ENCODE peak calls at places on chromosomes 1 and 21, in eight cellular contexts. Z is progenitor cell of endocrine pancreas, S is Peyer's patch, L is heart right ventricle, P is NB4, E is HFF-Myc, A is mucosa of descending colon, W is HCT116. V is an unnamed sample.

GRCh38 chr1:8992936-8993687 is 33.1 kb downstream of the SLC2A7 start:
- DNase-seq in S (no peak), P (no peak), W (no peak), E (no peak), Z (no peak), L (no peak), A (no peak), V (no peak)

GRCh38 chr1:58266242-58266641 is 280.3 kb downstream of the OMA1 start:
- DNase-seq in E (no peak), A (no peak), L (no peak), P (no peak), S (no peak), W (no peak), Z (no peak), V (no peak)

GRCh38 chr1:67367370-67368345 is 60.0 kb downstream of the IL12RB2 start:
- DNase-seq in Z (no peak), P (no peak), S (peak), W (no peak), E (peak), L (peak), A (no peak), V (no peak)

GRCh38 chr1:36109041-36109679 is 15.9 kb downstream of the COL8A2 start:
- DNase-seq in L (no peak), W (no peak), A (no peak), E (no peak), Z (no peak), P (peak), S (peak), V (no peak)

GRCh38 chr21:37146320-37147225 is 73.5 kb downstream of the TTC3 start:
- DNase-seq in Z (no peak), W (no peak), S (no peak), P (no peak), E (no peak), A (no peak), L (no peak), V (no peak)

GRCh38 chr1:160148121-160148520 is 3.3 kb upstream of the ATP1A4 start:
- DNase-seq in W (no peak), A (no peak), Z (no peak), L (no peak), S (no peak), P (no peak), E (no peak), V (no peak)

GRCh38 chr1:31788825-31789256 is 24.7 kb upstream of the ADGRB2 start:
- DNase-seq in L (peak), E (peak), A (no peak), Z (no peak), W (no peak), S (no peak), P (no peak), V (no peak)

GRCh38 chr1:24292100-24292499 is 27.1 kb upstream of the GRHL3 start:
- DNase-seq in L (no peak), A (no peak), S (no peak), Z (no peak), E (no peak), P (no peak), W (no peak), V (no peak)

GRCh38 chr1:165056914-165057313 is 299.6 kb downstream of the LMX1A start:
- DNase-seq in S (no peak), A (no peak), P (no peak), L (no peak), Z (no peak), E (no peak), W (no peak), V (no peak)

GRCh38 chr1:173095632-173096031 is 44.9 kb upstream of the TNFSF18 start:
- DNase-seq in P (no peak), E (peak), L (no peak), W (no peak), A (no peak), S (no peak), Z (no peak), V (no peak)

GRCh38 chr21:21973806-21974205 is 975.6 kb downstream of the NCAM2 start:
- DNase-seq in E (no peak), L (no peak), P (no peak), A (no peak), Z (no peak), S (no peak), W (no peak), V (no peak)
- TF ChIP-seq CTCF in E (no peak), L (no peak), P (no peak), A (no peak), Z (peak), S (no peak), W (no peak), V (no peak)

GRCh38 chr1:46180082-46180616 is 3.9 kb upstream of the P3R3URF start:
- DNase-seq in L (no peak), A (peak), Z (no peak), W (peak), P (peak), E (no peak), S (no peak), V (no peak)
- TF ChIP-seq CTCF in L (peak), A (peak), Z (peak), W (peak), P (peak), E (no peak), S (peak), V (no peak)

GRCh38 chr1:75265792-75266191 is 131.6 kb downstream of the LHX8 start:
- DNase-seq in P (peak), Z (no peak), S (no peak), L (no peak), E (peak), A (no peak), W (peak), V (peak)
- TF ChIP-seq CTCF in P (peak), Z (peak), S (peak), L (peak), E (peak), A (no peak), W (peak), V (peak)

GRCh38 chr1:204751883-204752687 is 66.5 kb upstream of the LRRN2 start:
- DNase-seq in A (peak), L (no peak), E (no peak), Z (peak), W (peak), P (no peak), S (no peak), V (peak)
- TF ChIP-seq CTCF in A (peak), L (no peak), E (no peak), Z (peak), W (peak), P (no peak), S (peak), V (no peak)

GRCh38 chr1:145959957-145960467 is 2.2 kb upstream of the LIX1L start:
- DNase-seq in L (no peak), S (no peak), P (no peak), W (no peak), E (no peak), Z (no peak), A (no peak), V (no peak)

GRCh38 chr1:145961109-145961424 is 3.2 kb upstream of the LIX1L start:
- DNase-seq in E (no peak), Z (no peak), W (no peak), S (no peak), P (no peak), L (peak), A (no peak), V (no peak)

GRCh38 chr1:145961425-145962156 is 2.8 kb downstream of the ANKRD34A start:
- DNase-seq in P (peak), L (peak), A (peak), E (no peak), Z (no peak), W (no peak), S (peak), V (no peak)

GRCh38 chr1:145959333-145959732 is 1.5 kb upstream of the LIX1L start:
- DNase-seq in P (peak), W (no peak), L (no peak), Z (no peak), S (no peak), A (no peak), E (no peak), V (no peak)

GRCh38 chr1:145960468-145961108 is 2.8 kb upstream of the LIX1L start:
- DNase-seq in W (no peak), E (no peak), Z (peak), A (peak), P (peak), S (peak), L (peak), V (peak)
- TF ChIP-seq CTCF in W (no peak), E (peak), Z (peak), A (no peak), P (no peak), S (peak), L (peak), V (peak)

DNA sequence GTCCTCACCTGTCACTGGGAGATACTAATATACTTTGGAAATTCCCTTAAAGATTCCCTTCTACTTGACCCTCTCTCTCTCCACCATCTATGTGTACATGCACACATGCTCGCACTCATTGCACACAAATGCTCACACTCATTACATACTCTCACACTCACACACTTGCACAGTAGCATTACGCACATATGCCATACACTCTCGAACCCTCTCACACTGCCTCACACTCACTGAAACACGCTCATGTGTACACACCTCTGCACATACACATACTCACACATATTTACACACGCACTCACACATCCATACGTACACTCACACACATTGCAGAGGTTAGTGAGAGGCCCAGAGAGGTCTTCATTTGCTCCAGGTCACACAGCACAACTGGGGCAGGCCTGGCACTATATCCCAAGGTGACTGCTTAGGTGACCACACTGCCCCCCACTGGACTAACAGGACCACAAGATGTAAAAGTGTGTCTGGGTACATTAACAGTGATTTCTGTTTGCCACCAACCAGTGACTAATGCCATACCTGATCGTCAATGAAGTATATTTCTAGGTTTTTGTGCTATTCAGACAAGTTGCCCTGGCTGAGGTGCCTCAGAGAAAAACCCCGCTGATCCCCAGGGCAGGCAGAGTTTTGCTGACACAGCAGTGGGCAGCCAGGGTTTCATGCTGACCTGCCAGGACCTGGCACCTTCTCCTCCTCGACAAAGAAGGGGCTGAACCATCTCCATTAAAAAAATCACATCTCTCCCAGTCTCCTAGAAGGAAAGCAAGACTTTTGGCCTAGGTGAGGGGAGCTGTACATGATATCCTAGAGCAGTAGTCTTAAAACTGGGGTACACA is 28.5 kb upstream of the CAMK1G start:
- DNase-seq in S (no peak), W (no peak), P (peak), Z (no peak), A (no peak), E (no peak), L (no peak), V (no peak)
- TF ChIP-seq CTCF in S (no peak), W (peak), P (no peak), Z (no peak), A (no peak), E (no peak), L (no peak), V (no peak)